ENCODE peak calls at places on chromosomes 13 and 19, in four cellular contexts. One of them, this sample, is unnamed.

GRCh38 chr13:51844862-51845573 is at the start of gene TMEM272:
- DNase-seq in GM23338: peak
- DNase-seq in mesothelial cell of epicardium: peak
- DNase-seq in cardiac muscle cell: peak
- DNase-seq in this sample: peak

GRCh38 chr13:112647256-112647655 is 42.6 kb upstream of the ATP11A start:
- DNase-seq in GM23338: no peak
- DNase-seq in mesothelial cell of epicardium: no peak
- DNase-seq in cardiac muscle cell: no peak
- DNase-seq in this sample: no peak

GRCh38 chr13:104796581-104796980 is 1730.4 kb upstream of the SLC10A2 start:
- DNase-seq in GM23338: no peak
- DNase-seq in mesothelial cell of epicardium: no peak
- DNase-seq in cardiac muscle cell: no peak
- DNase-seq in this sample: no peak

GRCh38 chr13:112875627-112876026 is 93.4 kb upstream of the MCF2L start:
- DNase-seq in GM23338: no peak
- DNase-seq in mesothelial cell of epicardium: no peak
- DNase-seq in cardiac muscle cell: no peak
- DNase-seq in this sample: no peak

GRCh38 chr13:104810242-104810641 is 1725.2 kb downstream of the EFNB2 start:
- DNase-seq in GM23338: no peak
- DNase-seq in mesothelial cell of epicardium: no peak
- DNase-seq in cardiac muscle cell: no peak
- DNase-seq in this sample: no peak

GRCh38 chr19:1449467-1450442 is at the start of gene APC2:
- DNase-seq in GM23338: peak
- DNase-seq in mesothelial cell of epicardium: no peak
- DNase-seq in cardiac muscle cell: peak
- DNase-seq in this sample: no peak

GRCh38 chr13:89846890-89847585 is 1500.4 kb upstream of the MIR17HG start:
- DNase-seq in GM23338: no peak
- DNase-seq in mesothelial cell of epicardium: no peak
- DNase-seq in cardiac muscle cell: no peak
- DNase-seq in this sample: no peak

GRCh38 chr19:1261863-1262686 is 7.1 kb upstream of the CIRBP start:
- DNase-seq in GM23338: no peak
- DNase-seq in mesothelial cell of epicardium: no peak
- DNase-seq in cardiac muscle cell: no peak
- DNase-seq in this sample: no peak

GRCh38 chr13:76622336-76623045 is 263.7 kb downstream of the KCTD12 start:
- DNase-seq in GM23338: no peak
- DNase-seq in mesothelial cell of epicardium: no peak
- DNase-seq in cardiac muscle cell: no peak
- DNase-seq in this sample: no peak

GRCh38 chr13:21124853-21125252 is 51.5 kb downstream of the SKA3 start:
- DNase-seq in GM23338: peak
- DNase-seq in mesothelial cell of epicardium: peak
- DNase-seq in cardiac muscle cell: peak
- DNase-seq in this sample: no peak

GRCh38 chr19:45531349-45531748 is 24.1 kb downstream of the VASP start:
- DNase-seq in GM23338: no peak
- DNase-seq in mesothelial cell of epicardium: no peak
- DNase-seq in cardiac muscle cell: no peak
- DNase-seq in this sample: no peak

GRCh38 chr13:113665582-113666323 is 1.3 kb upstream of the GRK1 start:
- DNase-seq in GM23338: no peak
- DNase-seq in mesothelial cell of epicardium: peak
- DNase-seq in cardiac muscle cell: no peak
- DNase-seq in this sample: no peak

DNA sequence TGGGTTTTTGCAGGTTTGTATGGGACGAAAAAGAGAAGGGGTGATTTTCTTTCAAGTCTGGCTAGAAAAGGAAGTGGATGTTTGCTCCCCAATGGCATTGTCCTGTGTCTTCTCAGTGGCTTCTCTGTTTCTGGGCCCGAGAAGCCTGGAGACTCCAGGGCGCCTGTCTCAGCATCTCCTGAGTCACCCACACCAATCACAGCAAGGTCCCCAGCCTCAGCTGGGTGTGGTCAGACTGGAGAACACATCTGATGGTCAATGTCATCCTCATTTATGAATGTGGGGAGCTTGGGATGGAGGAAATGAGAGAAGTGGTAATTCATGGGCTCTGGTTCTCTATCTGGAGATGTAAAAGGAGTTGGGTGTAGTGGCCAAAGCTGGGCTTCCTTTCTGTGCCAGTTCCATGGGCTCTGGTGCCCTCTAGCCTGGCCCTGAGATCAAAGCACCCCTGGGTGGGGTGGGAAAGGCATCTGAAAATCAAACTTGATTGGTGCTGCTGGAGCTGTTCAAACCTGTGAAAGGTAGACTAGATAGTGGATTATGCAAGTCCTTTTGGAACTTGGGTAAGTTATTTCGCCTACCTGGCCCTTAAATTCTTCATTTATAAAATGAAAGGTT is 13.4 kb downstream of the RASL11A start:
- DNase-seq in GM23338: no peak
- DNase-seq in mesothelial cell of epicardium: no peak
- DNase-seq in cardiac muscle cell: no peak
- DNase-seq in this sample: no peak
- TF ChIP-seq CTCF in GM23338: peak
- TF ChIP-seq CTCF in mesothelial cell of epicardium: no peak
- TF ChIP-seq CTCF in cardiac muscle cell: peak
- TF ChIP-seq CTCF in this sample: no peak

DNA sequence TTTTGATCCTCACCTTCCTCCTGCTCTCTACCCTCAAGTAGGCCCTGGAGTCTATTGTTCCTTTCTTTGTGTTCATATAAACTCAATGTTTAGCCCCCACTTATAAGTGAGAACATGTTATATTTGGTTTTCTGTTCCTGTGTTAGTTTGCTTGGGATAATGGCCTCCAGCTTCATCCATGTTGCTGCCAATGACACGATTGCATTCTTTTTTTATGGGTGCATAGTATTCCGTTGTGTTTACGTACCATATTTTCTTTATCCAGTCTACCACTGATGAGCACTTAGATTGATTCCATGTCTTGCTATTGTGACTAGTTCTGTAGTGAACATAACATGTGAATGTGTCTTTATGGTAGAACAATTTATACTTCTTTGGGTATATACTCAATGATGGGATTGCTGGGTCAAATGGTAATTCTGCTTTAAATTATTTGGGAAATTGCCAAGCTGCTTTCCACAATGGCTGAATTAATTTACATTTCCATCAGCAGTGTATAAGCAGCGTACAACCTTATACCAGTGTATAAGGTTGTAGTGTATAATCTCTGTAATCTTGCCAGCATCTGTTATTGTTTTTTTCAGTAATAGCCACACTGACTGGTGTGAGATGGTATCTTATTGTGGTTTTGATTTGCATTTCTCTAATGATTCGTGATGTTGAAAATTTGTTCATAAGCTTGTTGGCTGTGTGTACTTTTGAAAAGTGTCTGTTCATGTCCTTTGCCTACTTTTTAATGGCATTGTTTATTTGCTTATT is 288.9 kb downstream of the KCNRG start:
- DNase-seq in GM23338: no peak
- DNase-seq in mesothelial cell of epicardium: no peak
- DNase-seq in cardiac muscle cell: no peak
- DNase-seq in this sample: no peak
- TF ChIP-seq CTCF in GM23338: no peak
- TF ChIP-seq CTCF in mesothelial cell of epicardium: no peak
- TF ChIP-seq CTCF in cardiac muscle cell: no peak
- TF ChIP-seq CTCF in this sample: no peak

DNA sequence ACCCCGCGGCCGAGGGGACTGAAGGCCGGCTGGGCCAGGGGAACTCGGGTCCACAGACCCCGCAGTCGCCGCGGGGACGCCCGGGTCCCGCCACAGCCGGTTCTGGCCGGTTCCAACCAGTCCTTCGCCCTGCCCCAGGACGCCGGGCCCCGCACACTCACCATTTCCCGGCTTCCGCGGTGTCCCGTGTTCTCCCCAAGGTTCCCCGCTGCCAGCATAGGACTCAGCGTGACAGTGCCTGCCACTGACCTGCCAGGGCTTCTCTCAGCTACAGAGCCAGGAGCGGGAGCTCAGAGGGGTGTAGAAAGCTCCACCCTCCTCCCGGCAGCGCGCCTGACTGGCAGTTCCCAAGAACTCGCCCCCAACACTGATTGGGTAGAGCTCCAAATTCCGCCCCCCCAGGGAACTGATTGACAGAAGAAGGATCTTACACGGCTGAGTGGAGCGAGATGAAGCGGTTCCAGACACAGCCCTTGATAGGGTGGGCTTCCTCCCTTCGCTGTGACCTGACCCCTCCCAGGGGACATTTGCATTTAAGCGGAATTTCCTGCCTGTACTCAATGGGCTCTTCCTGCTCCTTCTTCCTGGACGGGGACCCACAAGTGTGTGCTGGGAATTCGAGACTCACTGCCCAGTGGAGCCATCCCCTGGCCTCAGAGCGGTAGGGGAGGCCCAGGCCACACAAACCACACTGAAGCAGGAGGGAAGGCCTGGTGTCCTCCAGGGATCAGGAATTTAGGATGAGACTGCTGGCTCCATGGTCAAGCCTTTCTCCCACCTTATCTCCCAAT is at the start of gene ZNF442:
- DNase-seq in GM23338: peak
- DNase-seq in mesothelial cell of epicardium: peak
- DNase-seq in cardiac muscle cell: peak
- DNase-seq in this sample: peak
- TF ChIP-seq CTCF in GM23338: peak
- TF ChIP-seq CTCF in mesothelial cell of epicardium: no peak
- TF ChIP-seq CTCF in cardiac muscle cell: peak
- TF ChIP-seq CTCF in this sample: peak

GRCh38 chr19:42362342-42362741 is 27.8 kb downstream of the CNFN start:
- DNase-seq in GM23338: no peak
- DNase-seq in mesothelial cell of epicardium: no peak
- DNase-seq in cardiac muscle cell: no peak
- DNase-seq in this sample: no peak

GRCh38 chr19:42362891-42363440 is 27.1 kb downstream of the CNFN start:
- DNase-seq in GM23338: no peak
- DNase-seq in mesothelial cell of epicardium: no peak
- DNase-seq in cardiac muscle cell: no peak
- DNase-seq in this sample: no peak

GRCh38 chr19:42360787-42361544 is 29.1 kb downstream of the CNFN start:
- DNase-seq in GM23338: peak
- DNase-seq in mesothelial cell of epicardium: no peak
- DNase-seq in cardiac muscle cell: no peak
- DNase-seq in this sample: no peak

GRCh38 chr19:42361545-42361910 is 28.6 kb downstream of the CNFN start:
- DNase-seq in GM23338: no peak
- DNase-seq in mesothelial cell of epicardium: no peak
- DNase-seq in cardiac muscle cell: no peak
- DNase-seq in this sample: no peak

GRCh38 chr19:42363614-42364346 is 26.3 kb downstream of the CNFN start:
- DNase-seq in GM23338: no peak
- DNase-seq in mesothelial cell of epicardium: no peak
- DNase-seq in cardiac muscle cell: no peak
- DNase-seq in this sample: no peak
- TF ChIP-seq CTCF in GM23338: no peak
- TF ChIP-seq CTCF in mesothelial cell of epicardium: no peak
- TF ChIP-seq CTCF in cardiac muscle cell: no peak
- TF ChIP-seq CTCF in this sample: no peak

DNA sequence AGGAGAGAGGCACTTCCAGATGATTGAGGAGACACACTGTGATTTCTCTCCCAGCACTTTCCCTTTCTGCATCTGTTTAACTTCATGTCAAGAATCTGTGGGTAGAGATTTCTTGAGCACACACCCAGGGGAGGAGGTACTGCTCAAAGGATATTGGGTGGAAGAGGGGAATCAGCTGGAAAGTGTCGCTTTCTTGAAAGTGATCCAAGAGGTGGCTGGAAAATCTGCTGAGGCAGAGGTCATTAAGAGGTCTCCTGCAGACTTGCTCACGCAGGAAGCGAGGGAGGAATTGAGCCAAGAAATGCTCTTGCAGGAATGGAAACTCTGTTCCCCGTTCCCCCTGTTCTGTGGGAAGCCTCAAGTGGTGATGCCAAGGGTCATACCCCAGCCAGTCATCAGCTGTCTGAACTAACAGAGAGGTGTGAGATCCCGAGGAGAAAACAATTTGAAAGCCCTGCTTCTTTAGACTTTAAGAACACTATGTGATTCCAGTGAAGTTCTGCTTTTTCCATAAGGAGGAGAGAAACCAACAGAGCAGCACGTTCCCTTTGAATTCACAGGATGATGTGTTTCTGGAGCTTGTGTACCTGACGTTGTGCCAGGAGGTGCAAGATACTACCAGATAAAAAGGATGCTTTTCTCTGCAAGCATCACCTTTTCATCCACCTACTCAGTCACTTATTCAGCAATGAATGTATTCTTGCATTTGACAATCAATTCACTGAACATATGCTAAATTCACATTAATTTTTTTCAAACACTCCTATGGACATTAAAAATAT is 163.4 kb upstream of the GPR12 start:
- DNase-seq in GM23338: no peak
- DNase-seq in mesothelial cell of epicardium: no peak
- DNase-seq in cardiac muscle cell: peak
- DNase-seq in this sample: no peak
- TF ChIP-seq CTCF in GM23338: no peak
- TF ChIP-seq CTCF in mesothelial cell of epicardium: no peak
- TF ChIP-seq CTCF in cardiac muscle cell: no peak
- TF ChIP-seq CTCF in this sample: no peak

GRCh38 chr13:49792550-49793324 is at the start of gene KPNA3:
- DNase-seq in GM23338: peak
- DNase-seq in mesothelial cell of epicardium: peak
- DNase-seq in cardiac muscle cell: peak
- DNase-seq in this sample: peak
- TF ChIP-seq CTCF in GM23338: no peak
- TF ChIP-seq CTCF in mesothelial cell of epicardium: no peak
- TF ChIP-seq CTCF in cardiac muscle cell: no peak
- TF ChIP-seq CTCF in this sample: peak

GRCh38 chr19:57191141-57192063 is at the start of gene ZNF264:
- DNase-seq in GM23338: peak
- DNase-seq in mesothelial cell of epicardium: peak
- DNase-seq in cardiac muscle cell: peak
- DNase-seq in this sample: peak
- TF ChIP-seq CTCF in GM23338: no peak
- TF ChIP-seq CTCF in mesothelial cell of epicardium: no peak
- TF ChIP-seq CTCF in cardiac muscle cell: no peak
- TF ChIP-seq CTCF in this sample: peak